ENCODE peak calls at places on chromosomes 12 and 14, in five cellular contexts. C is astrocyte of the spinal cord; S is activated CD4-positive, alpha-beta T cell treated with anti-CD3 and anti-CD28 coated beads, Interleukin-2, amount 50 U/mL, for 1 hour; D is SW 1271; I is left colon. N is an unnamed sample.

GRCh38 chr12:11730299-11731041 is 81.0 kb downstream of the ETV6 start:
- DNase-seq in C (no peak), S (no peak), D (no peak), I (peak), N (no peak)

GRCh38 chr12:70557583-70558263 is 79.5 kb downstream of the PTPRB start:
- DNase-seq in C (no peak), S (no peak), D (no peak), I (no peak), N (no peak)

GRCh38 chr12:96047621-96048211 is 12.3 kb upstream of the LTA4H start:
- DNase-seq in C (peak), S (no peak), D (no peak), I (no peak), N (no peak)

GRCh38 chr14:102227184-102227964 is 77.6 kb downstream of the MOK start:
- DNase-seq in C (no peak), S (no peak), D (no peak), I (no peak), N (no peak)

GRCh38 chr14:43449291-43449690 is 1057.8 kb downstream of the FSCB start:
- DNase-seq in C (no peak), S (no peak), D (no peak), I (no peak), N (no peak)

GRCh38 chr14:46399049-46399448 is 252.5 kb downstream of the RPL10L start:
- DNase-seq in C (no peak), S (no peak), D (no peak), I (peak), N (no peak)

GRCh38 chr14:20820063-20820904 is 17.6 kb upstream of the RNASE1 start:
- DNase-seq in C (no peak), S (no peak), D (no peak), I (peak), N (no peak)

GRCh38 chr12:100666588-100666987 is 93.1 kb downstream of the GAS2L3 start:
- DNase-seq in C (no peak), S (no peak), D (no peak), I (no peak), N (no peak)

GRCh38 chr12:121575952-121576615 is 4.7 kb downstream of the KDM2B start:
- DNase-seq in C (peak), S (no peak), D (no peak), I (no peak), N (no peak)

GRCh38 chr14:23093993-23094665 is 807 bp downstream of the ACIN1 start:
- DNase-seq in C (no peak), S (no peak), D (no peak), I (no peak), N (no peak)

GRCh38 chr14:87811246-87811645 is 181.7 kb downstream of the GALC start:
- DNase-seq in C (no peak), S (no peak), D (no peak), I (no peak), N (no peak)

GRCh38 chr14:50615566-50615965 is 52.5 kb downstream of the SAV1 start:
- DNase-seq in C (no peak), S (no peak), D (no peak), I (no peak), N (no peak)

GRCh38 chr12:130428116-130428515 is 90.4 kb downstream of the PIWIL1 start:
- DNase-seq in C (no peak), S (no peak), D (no peak), I (no peak), N (no peak)

GRCh38 chr12:51888316-51889215 is 663 bp downstream of the ANKRD33 start:
- DNase-seq in C (no peak), S (no peak), D (no peak), I (no peak), N (no peak)

GRCh38 chr14:35403085-35403396 is 1.5 kb downstream of the NFKBIA start:
- DNase-seq in C (peak), S (peak), D (no peak), I (no peak), N (peak)

GRCh38 chr14:76564471-76565119 is 188.7 kb downstream of the ESRRB start:
- DNase-seq in C (no peak), S (no peak), D (no peak), I (no peak), N (no peak)